ENCODE peak calls at places on chromosomes 6 and 20, in eight cellular contexts. N is COR-L47, Y is amygdala, M is nephron progenitor cell, Q is OCI-LY7, I is A549, S is skeletal muscle cell, G is psoas muscle. H is an unnamed sample.

GRCh38 chr6:22653980-22654610 is 84.7 kb downstream of the HDGFL1 start:
- DNase-seq in I (no peak), Y (no peak), S (no peak), G (no peak), Q (no peak), M (no peak), N (no peak), H (no peak)

GRCh38 chr6:20696676-20697075 is 162.4 kb downstream of the CDKAL1 start:
- DNase-seq in S (peak; percentile 90), Q (no peak), G (no peak), I (no peak), N (no peak), Y (no peak), M (no peak), H (no peak)

GRCh38 chr6:151041686-151042085 is 176.2 kb downstream of the MTHFD1L start:
- DNase-seq in G (no peak), Y (no peak), I (no peak), Q (no peak), S (no peak), N (no peak), M (no peak), H (no peak)

GRCh38 chr6:135861189-135861588 is 9.7 kb downstream of the PDE7B start:
- DNase-seq in Q (no peak), N (no peak), I (no peak), G (no peak), Y (no peak), S (no peak), M (no peak), H (no peak)

GRCh38 chr20:2986466-2986865 is 57.0 kb upstream of the GNRH2 start:
- DNase-seq in N (no peak), I (no peak), M (no peak), Y (no peak), Q (no peak), G (peak; percentile 17), S (peak; percentile 37), H (no peak)

GRCh38 chr6:165245287-165245686 is 64.1 kb downstream of the C6orf118 start:
- DNase-seq in S (peak; percentile 16), I (peak; percentile 18), M (peak; percentile 16), G (no peak), Q (peak; percentile 1), Y (peak; percentile 59), N (no peak), H (peak; percentile 57)

GRCh38 chr6:85436408-85436807 is 13.5 kb upstream of the NT5E start:
- DNase-seq in S (peak; percentile 66), N (no peak), Q (no peak), M (no peak), Y (no peak), G (no peak), I (no peak), H (peak; percentile 69)

GRCh38 chr6:5893295-5893694 is 113.4 kb downstream of the NRN1 start:
- DNase-seq in Y (no peak), S (no peak), M (no peak), Q (no peak), I (no peak), G (no peak), N (no peak), H (no peak)

GRCh38 chr6:1091905-1092304 is 220.0 kb upstream of the FOXQ1 start:
- DNase-seq in I (no peak), Q (no peak), N (no peak), S (peak; percentile 9), M (no peak), Y (no peak), G (no peak), H (no peak)

GRCh38 chr20:54645445-54646155 is 170.2 kb downstream of the DOK5 start:
- DNase-seq in I (no peak), G (no peak), Y (no peak), Q (no peak), M (no peak), S (no peak), N (no peak), H (no peak)

GRCh38 chr6:90537723-90538407 is 49.0 kb downstream of the MAP3K7 start:
- DNase-seq in G (no peak), I (no peak), S (no peak), N (no peak), Y (no peak), Q (peak; percentile 64), M (no peak), H (peak; percentile 87)

GRCh38 chr6:498795-499231 is 107.3 kb downstream of the IRF4 start:
- DNase-seq in I (no peak), Y (no peak), N (no peak), G (no peak), S (no peak), Q (peak; percentile 18), M (no peak), H (peak; percentile 30)

GRCh38 chr20:43658723-43659419 is 8.0 kb upstream of the MYBL2 start:
- DNase-seq in I (peak; percentile 29), G (no peak), N (no peak), M (no peak), Q (peak; percentile 45), S (no peak), Y (no peak), H (no peak)